ENCODE peak calls at places on chromosomes 3 and 15, in five cellular contexts. One of them, this sample, is unnamed.

GRCh38 chr3:11567516-11568467 is 75.9 kb downstream of the VGLL4 start:
- DNase-seq in AG04450: no peak
- DNase-seq in body of pancreas: no peak
- DNase-seq in brain microvascular endothelial cell: peak; percentile 79
- DNase-seq in HepG2: no peak
- DNase-seq in this sample: peak; percentile 71

GRCh38 chr15:49831206-49831965 is 210.5 kb downstream of the DTWD1 start:
- DNase-seq in body of pancreas: peak; percentile 45
- DNase-seq in brain microvascular endothelial cell: peak; percentile 96
- DNase-seq in AG04450: no peak
- DNase-seq in HepG2: no peak
- DNase-seq in this sample: peak; percentile 78

GRCh38 chr15:48954538-48954937 is 9.2 kb downstream of the SHC4 start:
- DNase-seq in body of pancreas: no peak
- DNase-seq in HepG2: no peak
- DNase-seq in AG04450: no peak
- DNase-seq in brain microvascular endothelial cell: no peak
- DNase-seq in this sample: no peak

GRCh38 chr3:58155838-58156237 is 54.9 kb downstream of the DNASE1L3 start:
- DNase-seq in brain microvascular endothelial cell: no peak
- DNase-seq in body of pancreas: no peak
- DNase-seq in AG04450: no peak
- DNase-seq in HepG2: no peak
- DNase-seq in this sample: no peak

GRCh38 chr3:124489506-124489905 is 240.7 kb upstream of the UMPS start:
- DNase-seq in AG04450: no peak
- DNase-seq in body of pancreas: no peak
- DNase-seq in HepG2: no peak
- DNase-seq in brain microvascular endothelial cell: no peak
- DNase-seq in this sample: no peak

GRCh38 chr3:57038466-57039164 is 21.8 kb upstream of the SPATA12 start:
- DNase-seq in body of pancreas: no peak
- DNase-seq in AG04450: no peak
- DNase-seq in brain microvascular endothelial cell: no peak
- DNase-seq in HepG2: no peak
- DNase-seq in this sample: no peak

GRCh38 chr3:106296111-106296510 is 427.3 kb upstream of the CBLB start:
- DNase-seq in AG04450: no peak
- DNase-seq in body of pancreas: no peak
- DNase-seq in HepG2: no peak
- DNase-seq in brain microvascular endothelial cell: no peak
- DNase-seq in this sample: no peak

GRCh38 chr15:40941528-40942336 is 11.5 kb upstream of the CHAC1 start:
- DNase-seq in AG04450: peak; percentile 27
- DNase-seq in HepG2: peak; percentile 59
- DNase-seq in brain microvascular endothelial cell: no peak
- DNase-seq in body of pancreas: peak; percentile 83
- DNase-seq in this sample: peak; percentile 29

GRCh38 chr15:63938486-63939061 is 104.8 kb upstream of the HERC1 start:
- DNase-seq in body of pancreas: no peak
- DNase-seq in HepG2: no peak
- DNase-seq in brain microvascular endothelial cell: no peak
- DNase-seq in AG04450: no peak
- DNase-seq in this sample: no peak

GRCh38 chr3:173275740-173276139 is 121.8 kb upstream of the NLGN1 start:
- DNase-seq in brain microvascular endothelial cell: no peak
- DNase-seq in body of pancreas: no peak
- DNase-seq in HepG2: peak; percentile 11
- DNase-seq in AG04450: no peak
- DNase-seq in this sample: no peak

GRCh38 chr15:49860101-49860500 is 239.3 kb downstream of the DTWD1 start:
- DNase-seq in body of pancreas: peak; percentile 24
- DNase-seq in HepG2: no peak
- DNase-seq in AG04450: peak; percentile 54
- DNase-seq in brain microvascular endothelial cell: no peak
- DNase-seq in this sample: peak; percentile 32

GRCh38 chr3:45781271-45781670 is 15.1 kb downstream of the SLC6A20 start:
- DNase-seq in HepG2: no peak
- DNase-seq in AG04450: no peak
- DNase-seq in brain microvascular endothelial cell: no peak
- DNase-seq in body of pancreas: no peak
- DNase-seq in this sample: no peak

GRCh38 chr3:37652851-37653250 is 208.8 kb upstream of the CTDSPL start:
- DNase-seq in body of pancreas: no peak
- DNase-seq in AG04450: no peak
- DNase-seq in HepG2: no peak
- DNase-seq in brain microvascular endothelial cell: no peak
- DNase-seq in this sample: peak; percentile 44

GRCh38 chr3:146589899-146590508 is 15.1 kb downstream of the PLSCR5 start:
- DNase-seq in HepG2: peak; percentile 52
- DNase-seq in brain microvascular endothelial cell: peak; percentile 63
- DNase-seq in body of pancreas: peak; percentile 52
- DNase-seq in AG04450: peak; percentile 15
- DNase-seq in this sample: peak; percentile 59

GRCh38 chr3:189630667-189631372 is 369 bp upstream of the TP63 start:
- DNase-seq in body of pancreas: no peak
- DNase-seq in AG04450: no peak
- DNase-seq in brain microvascular endothelial cell: peak; percentile 14
- DNase-seq in HepG2: no peak
- DNase-seq in this sample: no peak

GRCh38 chr3:107124885-107125284 is 252.4 kb upstream of the CCDC54 start:
- DNase-seq in HepG2: no peak
- DNase-seq in brain microvascular endothelial cell: peak; percentile 57
- DNase-seq in AG04450: peak; percentile 55
- DNase-seq in body of pancreas: no peak
- DNase-seq in this sample: peak; percentile 27

GRCh38 chr15:78265752-78266224 is 1.4 kb downstream of the DNAJA4 start:
- DNase-seq in brain microvascular endothelial cell: peak; percentile 65
- DNase-seq in body of pancreas: no peak
- DNase-seq in HepG2: no peak
- DNase-seq in AG04450: peak; percentile 43
- DNase-seq in this sample: peak; percentile 93

GRCh38 chr3:52195823-52196331 is 2.1 kb upstream of the ALAS1 start:
- DNase-seq in HepG2: peak; percentile 61
- DNase-seq in brain microvascular endothelial cell: no peak
- DNase-seq in body of pancreas: peak; percentile 49
- DNase-seq in AG04450: no peak
- DNase-seq in this sample: peak; percentile 51

GRCh38 chr3:43621974-43622739 is at the start of gene ANO10:
- DNase-seq in HepG2: peak; percentile 97
- DNase-seq in brain microvascular endothelial cell: peak; percentile 100
- DNase-seq in AG04450: peak; percentile 99
- DNase-seq in body of pancreas: peak; percentile 100
- DNase-seq in this sample: peak; percentile 97

GRCh38 chr3:194285859-194286197 is 65.3 kb downstream of the CPN2 start:
- DNase-seq in body of pancreas: no peak
- DNase-seq in HepG2: no peak
- DNase-seq in AG04450: no peak
- DNase-seq in brain microvascular endothelial cell: no peak
- DNase-seq in this sample: no peak

GRCh38 chr3:131794766-131795381 is 239.9 kb downstream of the CPNE4 start:
- DNase-seq in brain microvascular endothelial cell: peak; percentile 54
- DNase-seq in body of pancreas: peak; percentile 43
- DNase-seq in HepG2: peak; percentile 24
- DNase-seq in AG04450: peak; percentile 36
- DNase-seq in this sample: peak; percentile 55

GRCh38 chr15:80580107-80580506 is 115.0 kb upstream of the ABHD17C start:
- DNase-seq in brain microvascular endothelial cell: peak; percentile 83
- DNase-seq in HepG2: no peak
- DNase-seq in body of pancreas: no peak
- DNase-seq in AG04450: no peak
- DNase-seq in this sample: peak; percentile 100

GRCh38 chr15:100017140-100017539 is 283.9 kb upstream of the LYSMD4 start:
- DNase-seq in AG04450: no peak
- DNase-seq in brain microvascular endothelial cell: no peak
- DNase-seq in HepG2: no peak
- DNase-seq in body of pancreas: no peak
- DNase-seq in this sample: no peak

GRCh38 chr15:93233710-93234109 is 144.7 kb upstream of the RGMA start:
- DNase-seq in body of pancreas: no peak
- DNase-seq in AG04450: no peak
- DNase-seq in brain microvascular endothelial cell: no peak
- DNase-seq in HepG2: no peak
- DNase-seq in this sample: no peak

GRCh38 chr3:193301441-193301840 is 60.4 kb downstream of the PLAAT1 start:
- DNase-seq in HepG2: no peak
- DNase-seq in brain microvascular endothelial cell: no peak
- DNase-seq in body of pancreas: no peak
- DNase-seq in AG04450: no peak
- DNase-seq in this sample: peak; percentile 95

GRCh38 chr3:98587654-98588532 is 5.5 kb downstream of the CPOX start:
- DNase-seq in body of pancreas: no peak
- DNase-seq in brain microvascular endothelial cell: no peak
- DNase-seq in AG04450: no peak
- DNase-seq in HepG2: no peak
- DNase-seq in this sample: no peak

GRCh38 chr15:94015324-94015723 is 216.0 kb upstream of the MCTP2 start:
- DNase-seq in AG04450: no peak
- DNase-seq in brain microvascular endothelial cell: no peak
- DNase-seq in HepG2: no peak
- DNase-seq in body of pancreas: no peak
- DNase-seq in this sample: no peak

GRCh38 chr3:50089603-50089945 is 855 bp downstream of the RBM5 start:
- DNase-seq in AG04450: no peak
- DNase-seq in HepG2: no peak
- DNase-seq in body of pancreas: peak; percentile 10
- DNase-seq in brain microvascular endothelial cell: peak; percentile 53
- DNase-seq in this sample: peak; percentile 10

GRCh38 chr3:50088725-50089602 is at the start of gene RBM5:
- DNase-seq in AG04450: peak; percentile 75
- DNase-seq in brain microvascular endothelial cell: peak; percentile 91
- DNase-seq in body of pancreas: peak; percentile 95
- DNase-seq in HepG2: peak; percentile 89
- DNase-seq in this sample: peak; percentile 84

GRCh38 chr3:50095352-50095998 is 6.8 kb downstream of the RBM5 start:
- DNase-seq in brain microvascular endothelial cell: no peak
- DNase-seq in HepG2: no peak
- DNase-seq in body of pancreas: no peak
- DNase-seq in AG04450: no peak
- DNase-seq in this sample: no peak

DNA sequence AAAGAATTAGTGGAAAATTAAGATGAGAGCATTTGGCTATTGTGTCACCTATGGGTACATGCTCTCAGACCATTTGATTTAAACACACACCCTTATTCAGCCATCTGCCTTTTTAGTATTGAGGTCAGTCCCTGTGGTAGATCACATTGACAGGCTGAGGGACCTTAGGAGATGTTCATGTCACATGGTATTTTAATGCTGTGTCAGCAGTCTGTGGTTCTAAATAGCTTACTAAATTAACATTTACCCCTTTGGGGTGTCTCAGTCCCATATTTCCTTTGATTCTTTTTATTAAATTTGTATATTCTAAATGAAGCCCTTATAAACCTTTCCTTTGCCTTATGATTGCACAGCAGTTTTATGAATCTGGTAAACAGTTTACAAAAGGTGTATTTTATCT is 2.3 kb downstream of the RBM5 start:
- DNase-seq in brain microvascular endothelial cell: no peak
- DNase-seq in HepG2: no peak
- DNase-seq in AG04450: no peak
- DNase-seq in body of pancreas: no peak
- DNase-seq in this sample: no peak
- H3K4me3 ChIP-seq in brain microvascular endothelial cell: no peak overlapping the region
- H3K4me3 ChIP-seq in HepG2: no peak overlapping the region
- H3K4me3 ChIP-seq in AG04450: peak overlapping the region; percentile 100
- H3K4me3 ChIP-seq in body of pancreas: no peak overlapping the region
- H3K4me3 ChIP-seq in this sample: no peak overlapping the region

GRCh38 chr15:65411470-65412071 is 11.2 kb downstream of the IGDCC4 start:
- DNase-seq in body of pancreas: no peak
- DNase-seq in AG04450: no peak
- DNase-seq in HepG2: no peak
- DNase-seq in brain microvascular endothelial cell: no peak
- DNase-seq in this sample: peak; percentile 54
- TF ChIP-seq CTCF in body of pancreas: no peak
- TF ChIP-seq CTCF in AG04450: no peak
- TF ChIP-seq CTCF in HepG2: no peak
- TF ChIP-seq CTCF in brain microvascular endothelial cell: peak; percentile 8
- TF ChIP-seq CTCF in this sample: no peak

GRCh38 chr3:14818804-14819500 is at the start of gene FGD5:
- DNase-seq in HepG2: no peak
- DNase-seq in brain microvascular endothelial cell: no peak
- DNase-seq in body of pancreas: no peak
- DNase-seq in AG04450: no peak
- DNase-seq in this sample: no peak

GRCh38 chr3:14822134-14822533 is 3.4 kb downstream of the FGD5 start:
- DNase-seq in body of pancreas: no peak
- DNase-seq in AG04450: no peak
- DNase-seq in HepG2: no peak
- DNase-seq in brain microvascular endothelial cell: no peak
- DNase-seq in this sample: no peak

GRCh38 chr3:14819671-14820070 is 909 bp downstream of the FGD5 start:
- DNase-seq in body of pancreas: no peak
- DNase-seq in HepG2: no peak
- DNase-seq in brain microvascular endothelial cell: no peak
- DNase-seq in AG04450: no peak
- DNase-seq in this sample: no peak

GRCh38 chr3:14821151-14821550 is 2.4 kb downstream of the FGD5 start:
- DNase-seq in HepG2: no peak
- DNase-seq in body of pancreas: no peak
- DNase-seq in AG04450: no peak
- DNase-seq in brain microvascular endothelial cell: no peak
- DNase-seq in this sample: no peak

DNA sequence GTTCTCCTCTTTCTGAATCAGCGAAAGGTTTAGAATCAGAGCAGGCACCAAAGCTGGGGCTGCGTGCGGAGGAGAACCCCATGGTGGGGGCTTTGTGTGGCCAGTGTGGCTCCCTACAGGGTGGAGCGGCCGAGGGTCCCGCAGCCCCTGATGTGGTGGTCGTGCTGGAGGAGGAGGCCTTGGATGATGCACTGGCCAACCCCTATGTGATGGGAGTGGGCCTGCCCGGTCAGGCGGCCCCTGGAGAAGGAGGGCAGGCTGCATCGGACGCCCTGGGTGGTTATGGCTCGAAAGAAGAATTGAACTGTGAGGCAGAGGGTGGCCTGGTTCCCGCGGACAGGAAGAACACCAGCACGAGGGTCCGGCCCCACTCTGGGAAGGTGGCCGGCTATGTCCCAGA is 1.4 kb downstream of the FGD5 start:
- DNase-seq in HepG2: no peak
- DNase-seq in brain microvascular endothelial cell: no peak
- DNase-seq in body of pancreas: no peak
- DNase-seq in AG04450: no peak
- DNase-seq in this sample: no peak
- H3K27me3 ChIP-seq in HepG2: peaks cover 32% of the 10 kb centered on the region
- H3K27me3 ChIP-seq in brain microvascular endothelial cell: no peaks in the 10 kb centered on the region
- H3K27me3 ChIP-seq in body of pancreas: no peaks in the 10 kb centered on the region
- H3K27me3 ChIP-seq in AG04450: peaks cover 3% of the 10 kb centered on the region
- H3K27me3 ChIP-seq in this sample: peaks cover 5% of the 10 kb centered on the region

DNA sequence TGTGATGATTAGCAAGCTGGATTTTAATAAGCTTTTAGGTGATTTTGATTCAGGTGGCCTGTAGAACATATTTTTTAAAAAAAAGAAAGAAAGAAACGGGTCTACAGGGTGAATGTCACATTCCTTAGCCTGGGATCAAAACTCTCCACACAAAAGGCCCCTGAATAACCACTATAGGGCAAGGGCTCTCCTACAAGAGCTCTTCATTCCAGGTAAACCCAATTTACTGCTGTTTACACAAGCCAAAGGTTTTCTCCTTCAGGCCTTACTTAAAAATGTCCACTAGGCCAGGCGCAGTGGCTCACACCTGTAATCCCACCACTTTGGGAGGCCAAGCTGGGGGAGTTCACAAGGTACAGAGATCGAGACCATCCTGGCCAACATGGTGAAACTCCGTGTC is 8.3 kb downstream of the MSL2 start:
- DNase-seq in body of pancreas: no peak
- DNase-seq in HepG2: no peak
- DNase-seq in AG04450: no peak
- DNase-seq in brain microvascular endothelial cell: no peak
- DNase-seq in this sample: no peak
- H3K4me3 ChIP-seq in body of pancreas: no peak overlapping the region
- H3K4me3 ChIP-seq in HepG2: no peak overlapping the region
- H3K4me3 ChIP-seq in AG04450: no peak overlapping the region
- H3K4me3 ChIP-seq in brain microvascular endothelial cell: no peak overlapping the region
- H3K4me3 ChIP-seq in this sample: no peak overlapping the region